ENCODE peak calls at places on chromosome 20, in ten cellular contexts. S, B, O, P, C, E, V, I, Q and R are unnamed samples.

GRCh38 chr20:36833275-36834020 is 42.5 kb upstream of the TLDC2 start:
- DNase-seq in S (no peak), B (no peak), O (no peak), P (no peak), C (no peak), E (no peak), V (no peak), I (peak; percentile 30), Q (no peak), R (peak; percentile 65)

GRCh38 chr20:36130316-36130865 is 24.1 kb upstream of the EPB41L1 start:
- DNase-seq in S (no peak), B (no peak), O (no peak), P (no peak), C (no peak), E (no peak), V (no peak), I (peak; percentile 11), Q (no peak), R (no peak)

GRCh38 chr20:36784900-36785299 is 11.3 kb upstream of the DSN1 start:
- DNase-seq in S (no peak), B (peak; percentile 22), O (no peak), P (no peak), C (no peak), E (no peak), V (peak; percentile 23), I (peak; percentile 13), Q (peak; percentile 79), R (peak; percentile 58)

GRCh38 chr20:36167826-36168634 is 13.5 kb downstream of the EPB41L1 start:
- DNase-seq in S (no peak), B (peak; percentile 59), O (peak; percentile 12), P (no peak), C (no peak), E (no peak), V (no peak), I (peak; percentile 56), Q (no peak), R (peak; percentile 80)

GRCh38 chr20:60365882-60366281 is 407.7 kb downstream of the CDH26 start:
- DNase-seq in S (no peak), B (no peak), O (no peak), P (no peak), C (no peak), E (no peak), V (no peak), I (no peak), Q (no peak), R (no peak)

GRCh38 chr20:32477594-32478512 is 107.3 kb downstream of the NOL4L start:
- DNase-seq in S (no peak), B (peak; percentile 19), O (no peak), P (no peak), C (no peak), E (no peak), V (no peak), I (peak; percentile 49), Q (peak; percentile 46), R (no peak)

GRCh38 chr20:60428651-60429050 is 470.4 kb downstream of the CDH26 start:
- DNase-seq in S (no peak), B (no peak), O (no peak), P (no peak), C (no peak), E (no peak), V (no peak), I (no peak), Q (no peak), R (no peak)

GRCh38 chr20:31670371-31671228 is 32.9 kb downstream of the COX4I2 start:
- DNase-seq in S (no peak), B (no peak), O (peak; percentile 49), P (peak; percentile 54), C (no peak), E (peak; percentile 90), V (no peak), I (no peak), Q (peak; percentile 85), R (no peak)

GRCh38 chr20:63741676-63742380 is 2.3 kb downstream of the SLC2A4RG start:
- DNase-seq in S (no peak), B (no peak), O (no peak), P (no peak), C (no peak), E (peak; percentile 72), V (no peak), I (no peak), Q (peak; percentile 63), R (no peak)

GRCh38 chr20:63740070-63740500 is 509 bp downstream of the SLC2A4RG start:
- DNase-seq in S (peak; percentile 60), B (peak; percentile 46), O (peak; percentile 25), P (peak; percentile 56), C (no peak), E (peak; percentile 74), V (peak; percentile 46), I (peak; percentile 48), Q (peak; percentile 80), R (peak; percentile 17)

GRCh38 chr20:63740501-63741353 is 1.2 kb downstream of the SLC2A4RG start:
- DNase-seq in S (peak; percentile 49), B (peak; percentile 95), O (peak; percentile 91), P (peak; percentile 86), C (no peak), E (peak; percentile 95), V (peak; percentile 94), I (peak; percentile 89), Q (peak; percentile 97), R (peak; percentile 89)

GRCh38 chr20:63742381-63743024 is 2.9 kb downstream of the SLC2A4RG start:
- DNase-seq in S (no peak), B (no peak), O (no peak), P (peak; percentile 18), C (no peak), E (no peak), V (no peak), I (no peak), Q (peak; percentile 57), R (no peak)

DNA sequence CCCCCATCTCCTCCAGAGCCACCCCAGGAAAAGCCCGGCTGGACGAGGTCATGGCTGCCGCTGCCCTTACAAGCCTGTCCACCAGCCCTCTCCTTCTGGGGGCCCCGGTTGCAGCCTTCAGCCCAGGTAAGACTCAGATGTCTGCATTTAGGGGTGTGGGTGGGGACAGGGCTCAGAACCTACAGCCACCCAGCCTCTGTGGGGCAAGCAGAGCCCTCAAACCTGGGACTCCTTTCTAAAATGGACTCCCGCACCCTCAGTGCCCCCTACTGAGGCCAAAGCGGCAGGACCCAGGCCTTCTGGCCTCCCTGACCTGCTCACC is 1.7 kb downstream of the SLC2A4RG start:
- DNase-seq in S (no peak), B (no peak), O (no peak), P (no peak), C (no peak), E (no peak), V (no peak), I (no peak), Q (no peak), R (no peak)
- H3K4me3 ChIP-seq in S (no peak overlapping the region), B (peak overlapping the region; percentile 70), O (peak overlapping the region; percentile 69), P (peak overlapping the region; percentile 72), C (peak overlapping the region; percentile 68), E (peak overlapping the region; percentile 78), V (peak overlapping the region; percentile 67), I (peak overlapping the region; percentile 78), Q (peak overlapping the region; percentile 71), R (peak overlapping the region; percentile 60)

GRCh38 chr20:46148313-46149213 is 30.4 kb downstream of the CD40 start:
- DNase-seq in S (no peak), B (no peak), O (no peak), P (peak; percentile 50), C (no peak), E (no peak), V (no peak), I (no peak), Q (no peak), R (no peak)

GRCh38 chr20:46154796-46155195 is 36.7 kb downstream of the CD40 start:
- DNase-seq in S (no peak), B (no peak), O (no peak), P (no peak), C (no peak), E (no peak), V (no peak), I (no peak), Q (no peak), R (no peak)

GRCh38 chr20:46150982-46151381 is 32.9 kb downstream of the CD40 start:
- DNase-seq in S (no peak), B (no peak), O (no peak), P (peak; percentile 87), C (no peak), E (no peak), V (no peak), I (no peak), Q (no peak), R (no peak)

GRCh38 chr20:46152824-46153586 is 34.9 kb downstream of the CD40 start:
- DNase-seq in S (no peak), B (no peak), O (no peak), P (no peak), C (no peak), E (no peak), V (no peak), I (no peak), Q (no peak), R (no peak)

DNA sequence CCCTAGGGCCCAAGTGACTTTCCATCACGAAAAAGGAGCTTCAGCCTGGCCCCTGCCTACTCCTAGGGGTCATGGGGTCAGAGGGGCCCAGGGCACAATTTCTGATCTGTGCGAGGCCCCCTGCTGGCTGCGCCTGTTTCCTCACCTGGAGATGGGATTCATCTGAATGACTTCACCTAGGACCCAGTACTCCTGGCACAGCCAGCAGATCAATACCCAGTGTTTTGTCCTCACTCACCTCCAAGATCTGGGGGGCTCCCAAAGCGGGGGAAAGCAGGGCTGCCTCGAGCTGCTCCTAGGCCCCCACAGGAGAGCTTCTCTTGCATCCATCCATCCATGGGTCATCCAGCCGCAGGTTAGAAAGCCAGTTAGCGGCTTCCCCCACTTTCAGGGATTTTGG is 33.8 kb downstream of the CD40 start:
- DNase-seq in S (peak; percentile 28), B (no peak), O (no peak), P (no peak), C (no peak), E (no peak), V (no peak), I (no peak), Q (no peak), R (no peak)
- TF ChIP-seq CTCF in S (peak; percentile 61), B (peak; percentile 19), O (peak; percentile 24), P (peak; percentile 64), C (no peak), E (no peak), V (peak; percentile 27), I (peak; percentile 29), Q (peak; percentile 18), R (peak; percentile 34)

GRCh38 chr20:59221881-59222238 is 58.2 kb downstream of the ZNF831 start:
- DNase-seq in S (no peak), B (no peak), O (no peak), P (no peak), C (no peak), E (no peak), V (no peak), I (no peak), Q (no peak), R (no peak)
- H3K4me3 ChIP-seq in S (peak overlapping the region; percentile 57), B (peak overlapping the region; percentile 47), O (peak overlapping the region; percentile 44), P (peak overlapping the region; percentile 70), C (peak overlapping the region; percentile 50), E (peak overlapping the region; percentile 72), V (peak overlapping the region; percentile 32), I (peak overlapping the region; percentile 52), Q (peak overlapping the region; percentile 75), R (peak overlapping the region; percentile 37)

GRCh38 chr20:61459705-61460104 is 207.6 kb downstream of the CDH4 start:
- DNase-seq in S (no peak), B (no peak), O (no peak), P (no peak), C (no peak), E (no peak), V (no peak), I (no peak), Q (no peak), R (no peak)

GRCh38 chr20:61461459-61461858 is 209.4 kb downstream of the CDH4 start:
- DNase-seq in S (no peak), B (no peak), O (no peak), P (no peak), C (no peak), E (no peak), V (no peak), I (no peak), Q (no peak), R (no peak)

GRCh38 chr20:61458146-61458746 is 206.2 kb downstream of the CDH4 start:
- DNase-seq in S (no peak), B (no peak), O (no peak), P (no peak), C (no peak), E (no peak), V (no peak), I (no peak), Q (no peak), R (no peak)

GRCh38 chr20:61459266-61459665 is 207.2 kb downstream of the CDH4 start:
- DNase-seq in S (no peak), B (no peak), O (no peak), P (no peak), C (no peak), E (no peak), V (no peak), I (no peak), Q (no peak), R (no peak)

DNA sequence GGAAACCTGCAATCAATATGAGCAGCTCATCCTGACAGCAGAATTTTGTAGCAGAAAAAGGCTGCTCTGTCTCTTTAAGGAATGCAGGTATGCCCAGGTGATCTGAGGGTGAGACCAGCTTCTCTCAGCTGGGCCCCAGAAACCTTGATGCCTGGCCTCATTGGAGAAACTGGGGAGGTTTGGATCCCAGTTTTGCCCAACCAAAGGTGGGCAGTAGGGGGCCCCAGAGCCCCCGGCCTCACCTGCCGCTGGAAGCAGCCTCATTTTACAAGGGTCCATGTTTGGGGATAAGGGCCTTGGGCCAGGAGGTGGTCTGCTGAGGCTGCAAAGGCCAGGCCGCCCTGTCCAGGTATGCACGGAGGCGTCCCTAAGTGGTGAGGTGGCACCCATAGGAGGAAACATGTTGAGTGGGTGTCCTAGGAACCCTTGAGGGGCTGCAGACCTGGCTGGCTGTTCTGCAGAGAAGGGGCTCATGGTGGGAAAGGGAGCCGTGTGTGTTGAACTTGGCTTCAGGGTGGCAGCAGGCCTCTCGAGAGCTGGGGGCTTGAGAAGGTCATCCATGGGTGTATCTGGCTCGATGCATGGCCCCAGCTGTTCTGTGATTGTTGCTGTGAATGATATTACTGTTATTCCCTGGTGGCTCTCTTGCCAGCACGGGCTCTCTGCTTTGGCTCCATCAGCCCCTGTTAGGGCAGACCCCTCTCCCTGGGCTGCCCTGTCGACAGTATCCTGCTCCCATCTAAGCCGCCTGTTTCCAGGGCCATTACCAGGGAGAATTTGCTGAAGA is 208.4 kb downstream of the CDH4 start:
- DNase-seq in S (no peak), B (no peak), O (no peak), P (no peak), C (no peak), E (no peak), V (no peak), I (no peak), Q (no peak), R (no peak)
- TF ChIP-seq CTCF in S (no peak), B (no peak), O (no peak), P (no peak), C (no peak), E (no peak), V (no peak), I (no peak), Q (no peak), R (no peak)